ENCODE peak calls at places on chromosomes 11 and 22, in ten cellular contexts. E is transverse colon, T is fibroblast of mammary gland, R is ascending aorta, K is AG04450, L is Caco-2, I is HFF-Myc, O is uterus, H is Calu3, M is cardiac fibroblast. D is an unnamed sample.

GRCh38 chr11:33899383-33900037 is 7.6 kb upstream of the LMO2 start:
- DNase-seq in R (peak; percentile 91), M (peak; percentile 91), I (peak; percentile 77), T (peak; percentile 83), K (peak; percentile 7), L (no peak), O (peak; percentile 85), H (no peak), E (peak; percentile 52), D (peak; percentile 33)

GRCh38 chr22:22061085-22062077 is 78.8 kb upstream of the TOP3B start:
- DNase-seq in O (peak; percentile 61), K (no peak), M (peak; percentile 83), E (no peak), T (peak; percentile 62), H (no peak), L (peak; percentile 71), I (no peak), R (peak; percentile 74), D (no peak)

GRCh38 chr11:17267576-17267975 is 9.0 kb upstream of the NUCB2 start:
- DNase-seq in T (peak; percentile 71), O (no peak), R (no peak), E (no peak), I (peak; percentile 44), H (peak; percentile 50), L (no peak), M (no peak), K (no peak), D (peak; percentile 59)

GRCh38 chr11:70415176-70415575 is 16.8 kb downstream of the CTTN start:
- DNase-seq in O (peak; percentile 50), H (no peak), K (no peak), T (peak; percentile 89), M (peak; percentile 56), R (no peak), E (no peak), I (peak; percentile 15), L (peak; percentile 35), D (peak; percentile 88)

GRCh38 chr11:64153831-64154230 is 12.1 kb downstream of the MACROD1 start:
- DNase-seq in K (no peak), T (no peak), M (no peak), H (no peak), O (no peak), R (no peak), I (no peak), E (no peak), L (no peak), D (no peak)

GRCh38 chr11:8959546-8960166 is 4.6 kb downstream of the TMEM9B start:
- DNase-seq in O (no peak), E (peak; percentile 15), T (peak; percentile 88), H (peak; percentile 50), R (peak; percentile 70), M (peak; percentile 92), L (peak; percentile 74), I (peak; percentile 75), K (peak; percentile 68), D (peak; percentile 53)

GRCh38 chr11:112255075-112255739 is 5.5 kb downstream of the PLET1 start:
- DNase-seq in I (no peak), H (peak; percentile 26), E (no peak), R (no peak), O (no peak), K (no peak), M (peak; percentile 78), T (peak; percentile 84), L (no peak), D (peak; percentile 45)

GRCh38 chr11:64078294-64078693 is 42.6 kb downstream of the FLRT1 start:
- DNase-seq in T (no peak), I (no peak), M (no peak), O (no peak), E (no peak), K (no peak), H (no peak), L (no peak), R (no peak), D (no peak)

GRCh38 chr22:46777609-46777970 is 15.1 kb downstream of the TBC1D22A start:
- DNase-seq in L (no peak), K (no peak), O (no peak), H (no peak), E (no peak), I (no peak), M (no peak), R (no peak), T (no peak), D (no peak)

GRCh38 chr11:96763244-96763643 is 373.4 kb downstream of the JRKL start:
- DNase-seq in O (no peak), M (no peak), K (no peak), H (no peak), R (no peak), T (no peak), L (no peak), I (no peak), E (no peak), D (no peak)

GRCh38 chr11:15318814-15319213 is 204.1 kb downstream of the INSC start:
- DNase-seq in O (no peak), T (no peak), K (no peak), E (no peak), M (no peak), R (no peak), I (no peak), L (no peak), H (no peak), D (no peak)

GRCh38 chr11:66317322-66317765 is 500 bp upstream of the CD248 start:
- DNase-seq in R (no peak), K (no peak), E (no peak), T (peak; percentile 61), O (peak; percentile 65), I (peak; percentile 36), M (peak; percentile 88), L (no peak), H (no peak), D (no peak)

GRCh38 chr22:44965171-44965570 is 44.6 kb downstream of the PHF21B start:
- DNase-seq in E (no peak), R (no peak), O (no peak), T (no peak), I (no peak), H (no peak), M (no peak), L (no peak), K (no peak), D (no peak)

GRCh38 chr22:25637032-25637431 is 72.6 kb downstream of the GRK3 start:
- DNase-seq in R (no peak), O (no peak), T (no peak), M (no peak), L (no peak), I (no peak), E (no peak), H (no peak), K (no peak), D (no peak)

GRCh38 chr22:24996420-24996952 is 44.0 kb downstream of the KIAA1671 start:
- DNase-seq in T (peak; percentile 23), E (peak; percentile 48), M (peak; percentile 57), R (no peak), H (peak; percentile 26), O (no peak), L (peak; percentile 38), K (no peak), I (no peak), D (no peak)

GRCh38 chr11:8247312-8247711 is 16.4 kb downstream of the LMO1 start:
- DNase-seq in L (peak; percentile 56), M (no peak), O (no peak), E (peak; percentile 38), R (no peak), H (peak; percentile 71), I (no peak), T (peak; percentile 15), K (no peak), D (no peak)

GRCh38 chr11:3380706-3381570 is 2.0 kb upstream of the ZNF195 start:
- DNase-seq in E (no peak), K (no peak), O (no peak), L (no peak), R (peak; percentile 71), M (peak; percentile 4), H (no peak), T (peak; percentile 55), I (no peak), D (no peak)

GRCh38 chr22:31972180-31972579 is 27.8 kb downstream of the YWHAH start:
- DNase-seq in H (no peak), L (no peak), E (peak; percentile 28), T (no peak), O (no peak), I (no peak), K (no peak), M (no peak), R (no peak), D (no peak)

GRCh38 chr11:2441171-2441570 is 3.1 kb downstream of the TRPM5 start:
- DNase-seq in L (no peak), E (peak; percentile 73), H (no peak), K (no peak), T (no peak), I (no peak), M (no peak), R (no peak), O (no peak), D (no peak)